ENCODE peak calls at places on chromosomes 4 and X, in nine cellular contexts. S is uterus, G is IMR-90, Q is esophagus squamous epithelium, F is fibroblast of the aortic adventitia, V is mucosa of descending colon, R is GM23338, W is ascending aorta, N is left ventricle myocardium inferior. Y is an unnamed sample.

GRCh38 chr4:38366451-38366850 is 297.5 kb upstream of the KLF3 start:
- DNase-seq in S (no peak), G (no peak), Q (no peak), F (peak), V (no peak), R (no peak), W (peak), N (peak), Y (no peak)

GRCh38 chr4:176009254-176009653 is 56.4 kb upstream of the WDR17 start:
- DNase-seq in S (no peak), G (no peak), Q (no peak), F (no peak), V (no peak), R (no peak), W (no peak), N (no peak), Y (no peak)

GRCh38 chr4:133483600-133484246 is 334.6 kb downstream of the PCDH10 start:
- DNase-seq in S (no peak), G (peak), Q (no peak), F (peak), V (no peak), R (peak), W (no peak), N (no peak), Y (no peak)

GRCh38 chrX:144293229-144293628 is 409.4 kb downstream of the UBE2NL start:
- DNase-seq in S (no peak), G (no peak), Q (no peak), F (no peak), V (no peak), R (no peak), W (no peak), N (no peak), Y (no peak)

GRCh38 chr4:4430492-4431195 is 43.7 kb downstream of the NSG1 start:
- DNase-seq in S (no peak), G (peak), Q (no peak), F (peak), V (no peak), R (peak), W (no peak), N (no peak), Y (peak)

GRCh38 chr4:109278594-109279031 is 23.8 kb downstream of the COL25A1 start:
- DNase-seq in S (no peak), G (no peak), Q (no peak), F (no peak), V (no peak), R (no peak), W (no peak), N (no peak), Y (no peak)

GRCh38 chr4:81351653-81352455 is 119.9 kb downstream of the RASGEF1B start:
- DNase-seq in S (peak), G (peak), Q (no peak), F (peak), V (no peak), R (peak), W (peak), N (peak), Y (peak)

GRCh38 chr4:159298502-159298901 is 195.6 kb downstream of the RAPGEF2 start:
- DNase-seq in S (no peak), G (peak), Q (no peak), F (peak), V (no peak), R (no peak), W (no peak), N (no peak), Y (no peak)

GRCh38 chrX:19776753-19777152 is 110.6 kb downstream of the SH3KBP1 start:
- DNase-seq in S (no peak), G (no peak), Q (no peak), F (no peak), V (no peak), R (no peak), W (no peak), N (no peak), Y (no peak)

GRCh38 chrX:38796926-38797325 is 4.3 kb upstream of the MID1IP1 start:
- DNase-seq in S (no peak), G (peak), Q (no peak), F (peak), V (no peak), R (no peak), W (no peak), N (no peak), Y (no peak)

GRCh38 chr4:1713003-1713397 is 881 bp upstream of the SLBP start:
- DNase-seq in S (no peak), G (no peak), Q (no peak), F (no peak), V (no peak), R (peak), W (peak), N (no peak), Y (no peak)

GRCh38 chr4:186724048-186724860 is 598 bp upstream of the FAT1 start:
- DNase-seq in S (peak), G (peak), Q (no peak), F (peak), V (peak), R (peak), W (peak), N (peak), Y (no peak)

GRCh38 chr4:56908206-56909082 is 744 bp downstream of the REST start:
- DNase-seq in S (peak), G (peak), Q (no peak), F (peak), V (peak), R (peak), W (peak), N (peak), Y (peak)
- TF ChIP-seq CTCF in S (peak), G (no peak), Q (no peak), F (no peak), V (no peak), R (no peak), W (no peak), N (no peak), Y (no peak)

GRCh38 chr4:116183241-116183640 is 902.1 kb downstream of the TRAM1L1 start:
- DNase-seq in S (no peak), G (no peak), Q (no peak), F (no peak), V (no peak), R (no peak), W (no peak), N (no peak), Y (no peak)

DNA sequence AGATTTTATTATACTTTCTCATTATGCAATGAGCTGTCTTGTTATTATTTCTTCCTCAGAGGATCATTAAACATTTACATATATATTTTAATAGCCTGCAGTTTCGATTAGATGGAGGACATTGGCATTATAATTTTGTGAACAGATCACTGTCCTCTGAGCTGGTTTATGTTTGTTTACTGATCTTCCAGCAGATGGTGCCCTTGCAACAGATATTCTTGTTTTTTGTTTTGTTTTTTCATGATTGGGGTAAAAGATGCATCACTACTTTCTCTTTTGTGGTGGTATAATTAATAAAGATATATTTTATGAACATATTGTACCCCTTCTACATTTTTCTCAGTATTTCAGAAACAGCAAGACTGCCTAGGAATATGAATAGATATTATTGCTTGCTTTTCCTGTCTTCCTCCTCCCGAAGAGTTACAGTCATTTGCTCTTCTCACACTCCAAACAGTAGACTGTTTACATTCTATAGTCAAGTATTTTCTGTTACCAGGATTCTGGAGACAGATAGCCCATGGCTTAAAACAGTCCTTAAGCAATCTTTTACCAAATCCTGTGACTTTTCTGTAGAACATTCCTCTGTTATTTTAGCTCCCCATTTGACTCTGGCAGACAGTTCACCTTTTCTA is 905.2 kb downstream of the TRAM1L1 start:
- DNase-seq in S (no peak), G (no peak), Q (no peak), F (no peak), V (no peak), R (peak), W (no peak), N (no peak), Y (no peak)
- TF ChIP-seq CTCF in S (no peak), G (no peak), Q (no peak), F (no peak), V (no peak), R (peak), W (no peak), N (peak), Y (no peak)

GRCh38 chrX:77749695-77750094 is 36.3 kb downstream of the ATRX start:
- DNase-seq in S (no peak), G (peak), Q (no peak), F (no peak), V (no peak), R (no peak), W (no peak), N (no peak), Y (no peak)
- TF ChIP-seq CTCF in S (no peak), G (no peak), Q (no peak), F (no peak), V (no peak), R (no peak), W (no peak), N (no peak), Y (no peak)

DNA sequence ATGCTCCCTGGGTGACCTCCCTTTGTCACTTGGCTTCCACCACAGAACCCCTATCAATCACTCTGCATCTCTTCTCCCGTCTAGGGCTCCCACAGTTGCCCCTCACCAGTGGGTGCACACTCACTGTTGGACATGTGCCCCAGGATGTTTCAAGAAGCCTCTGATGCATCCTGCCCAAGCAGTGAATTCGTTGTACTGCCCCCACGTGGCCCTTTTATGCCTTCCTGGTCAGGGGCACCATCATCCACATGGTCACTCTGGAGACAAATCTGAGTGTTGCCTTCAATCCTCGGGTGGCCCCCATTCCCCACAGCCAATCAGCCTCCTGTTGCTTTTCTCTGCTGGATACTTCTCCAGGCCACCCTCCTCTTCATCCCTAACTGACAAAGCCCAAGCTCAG is 12.2 kb downstream of the ITIH6 start:
- DNase-seq in S (no peak), G (no peak), Q (no peak), F (peak), V (no peak), R (peak), W (no peak), N (no peak), Y (no peak)
- TF ChIP-seq CTCF in S (no peak), G (no peak), Q (no peak), F (peak), V (no peak), R (peak), W (no peak), N (peak), Y (no peak)

GRCh38 chr4:69522554-69522953 is 26.8 kb upstream of the UGT2B4 start:
- DNase-seq in S (no peak), G (no peak), Q (no peak), F (no peak), V (no peak), R (no peak), W (no peak), N (no peak), Y (no peak)

GRCh38 chr4:69523385-69524132 is 27.9 kb upstream of the UGT2B4 start:
- DNase-seq in S (no peak), G (no peak), Q (no peak), F (peak), V (no peak), R (peak), W (no peak), N (no peak), Y (no peak)

GRCh38 chr4:69517674-69518073 is 22.0 kb upstream of the UGT2B4 start:
- DNase-seq in S (no peak), G (no peak), Q (no peak), F (no peak), V (no peak), R (peak), W (no peak), N (no peak), Y (no peak)

GRCh38 chr4:69518543-69519198 is 23.0 kb upstream of the UGT2B4 start:
- DNase-seq in S (no peak), G (no peak), Q (no peak), F (peak), V (no peak), R (no peak), W (no peak), N (no peak), Y (no peak)

DNA sequence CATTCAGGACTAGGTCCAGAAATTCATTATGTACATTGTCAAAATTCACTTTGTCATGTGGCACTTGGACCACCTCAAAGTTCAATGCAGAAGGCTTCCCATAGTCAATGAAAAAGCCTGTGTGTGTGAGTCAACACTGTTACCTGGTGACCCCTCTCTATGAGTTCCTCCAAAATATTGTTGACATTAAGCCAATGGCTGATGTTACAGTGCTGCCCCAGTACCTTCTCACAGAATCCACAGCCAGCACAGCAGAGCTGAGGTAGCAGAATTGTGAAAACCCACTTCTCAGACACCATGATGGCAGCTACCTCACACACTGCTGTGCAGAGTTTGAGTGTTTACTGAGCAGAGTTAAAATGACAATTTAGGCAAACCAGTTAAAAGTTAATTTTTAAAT is 22.4 kb upstream of the UGT2B4 start:
- DNase-seq in S (no peak), G (no peak), Q (no peak), F (no peak), V (no peak), R (no peak), W (no peak), N (no peak), Y (no peak)
- TF ChIP-seq CTCF in S (no peak), G (no peak), Q (no peak), F (no peak), V (no peak), R (no peak), W (no peak), N (no peak), Y (no peak)

GRCh38 chr4:120919358-120919757 is 3.2 kb downstream of the PRDM5 start:
- DNase-seq in S (no peak), G (no peak), Q (no peak), F (no peak), V (no peak), R (no peak), W (no peak), N (no peak), Y (no peak)
- TF ChIP-seq CTCF in S (no peak), G (peak), Q (no peak), F (no peak), V (no peak), R (no peak), W (no peak), N (no peak), Y (no peak)

DNA sequence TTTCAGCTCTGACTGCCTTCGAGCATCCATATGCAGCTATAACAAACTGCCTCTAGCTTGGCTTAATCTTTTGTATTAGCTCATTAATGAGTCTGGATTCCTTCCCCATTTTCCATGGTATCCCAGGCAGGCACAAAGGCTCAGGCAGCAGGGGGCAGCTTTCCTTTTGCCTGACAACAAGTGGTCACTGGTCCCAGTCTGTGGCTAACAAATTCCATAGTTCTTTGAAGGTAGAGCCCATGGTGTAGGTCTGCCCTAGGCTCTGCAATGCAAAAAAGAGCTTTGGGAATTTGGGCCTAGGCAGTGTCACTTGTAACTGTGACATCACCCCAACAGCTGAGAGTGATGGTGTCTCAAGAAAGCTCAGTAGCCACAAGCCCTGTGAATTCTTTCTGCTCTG is 234.4 kb upstream of the GPC4 start:
- DNase-seq in S (no peak), G (no peak), Q (no peak), F (no peak), V (no peak), R (peak), W (no peak), N (no peak), Y (no peak)
- TF ChIP-seq CTCF in S (no peak), G (no peak), Q (no peak), F (no peak), V (no peak), R (peak), W (no peak), N (no peak), Y (no peak)

GRCh38 chr4:150589174-150589573 is 7.2 kb downstream of the MAB21L2 start:
- DNase-seq in S (no peak), G (no peak), Q (no peak), F (no peak), V (no peak), R (no peak), W (no peak), N (no peak), Y (no peak)

GRCh38 chr4:150598906-150599305 is 17.0 kb downstream of the MAB21L2 start:
- DNase-seq in S (no peak), G (no peak), Q (no peak), F (no peak), V (no peak), R (no peak), W (no peak), N (no peak), Y (no peak)

GRCh38 chr4:150591904-150592303 is 10.0 kb downstream of the MAB21L2 start:
- DNase-seq in S (no peak), G (no peak), Q (no peak), F (no peak), V (no peak), R (peak), W (no peak), N (no peak), Y (no peak)

GRCh38 chr4:150591284-150591874 is 9.4 kb downstream of the MAB21L2 start:
- DNase-seq in S (no peak), G (no peak), Q (no peak), F (no peak), V (no peak), R (peak), W (no peak), N (no peak), Y (no peak)

GRCh38 chr4:150593996-150594395 is 12.0 kb downstream of the MAB21L2 start:
- DNase-seq in S (no peak), G (peak), Q (no peak), F (peak), V (no peak), R (no peak), W (no peak), N (no peak), Y (no peak)
- TF ChIP-seq CTCF in S (no peak), G (peak), Q (no peak), F (peak), V (no peak), R (no peak), W (no peak), N (peak), Y (no peak)

DNA sequence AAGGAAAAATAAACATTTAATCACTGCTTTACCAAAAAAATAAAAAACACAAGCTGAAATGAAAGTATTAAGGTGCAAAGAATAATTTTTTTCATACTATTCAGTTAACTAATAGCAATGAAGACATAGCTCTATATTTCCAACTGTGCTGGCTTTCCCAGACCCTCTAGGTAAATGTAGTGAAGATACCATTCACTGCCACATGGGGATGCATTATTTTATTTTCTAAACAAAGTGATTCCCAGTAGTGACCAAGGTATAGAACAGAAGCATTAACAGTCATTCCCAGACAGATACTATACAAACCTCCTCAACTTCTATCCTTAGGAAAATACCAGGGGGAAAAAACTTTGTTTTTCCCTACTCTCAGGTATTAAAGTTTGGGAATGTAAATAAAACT is 39.4 kb downstream of the ANTXR2 start:
- DNase-seq in S (no peak), G (no peak), Q (no peak), F (no peak), V (no peak), R (peak), W (no peak), N (no peak), Y (no peak)
- TF ChIP-seq CTCF in S (peak), G (no peak), Q (no peak), F (peak), V (no peak), R (no peak), W (no peak), N (peak), Y (no peak)

GRCh38 chrX:54811301-54811885 is 3.8 kb downstream of the MAGED2 start:
- DNase-seq in S (no peak), G (no peak), Q (no peak), F (no peak), V (no peak), R (no peak), W (no peak), N (no peak), Y (no peak)

GRCh38 chrX:54808605-54809483 is 1.3 kb downstream of the MAGED2 start:
- DNase-seq in S (peak), G (peak), Q (peak), F (peak), V (peak), R (peak), W (peak), N (peak), Y (peak)

GRCh38 chrX:54810532-54810931 is 3.0 kb downstream of the MAGED2 start:
- DNase-seq in S (no peak), G (no peak), Q (no peak), F (no peak), V (no peak), R (no peak), W (no peak), N (no peak), Y (no peak)

GRCh38 chrX:54807524-54808108 is at the start of gene MAGED2:
- DNase-seq in S (peak), G (peak), Q (no peak), F (peak), V (no peak), R (peak), W (peak), N (peak), Y (no peak)

GRCh38 chrX:54808109-54808604 is 612 bp downstream of the MAGED2 start:
- DNase-seq in S (peak), G (no peak), Q (no peak), F (no peak), V (peak), R (peak), W (peak), N (peak), Y (peak)
- TF ChIP-seq CTCF in S (no peak), G (no peak), Q (no peak), F (no peak), V (no peak), R (no peak), W (no peak), N (no peak), Y (no peak)

Y was measured in natural killer cell.